ENCODE peak calls at places on chromosome 7, in nine cellular contexts. C, D, P, F, K, G, V, M and I are unnamed samples.

GRCh38 chr7:82521906-82522445 is 78.4 kb upstream of the CACNA2D1 start:
- DNase-seq in P (no peak), G (no peak), K (no peak), D (no peak), M (no peak), F (no peak), V (no peak), C (no peak), I (no peak)

GRCh38 chr7:2165239-2165609 is 67.5 kb downstream of the MAD1L1 start:
- DNase-seq in F (no peak), C (no peak), G (no peak), V (no peak), K (no peak), D (no peak), P (no peak), M (no peak), I (no peak)

GRCh38 chr7:6494365-6494764 is 46.6 kb upstream of the DAGLB start:
- DNase-seq in F (no peak), V (no peak), K (no peak), G (no peak), M (no peak), P (no peak), C (no peak), D (no peak), I (no peak)

GRCh38 chr7:31307941-31308340 is 32.6 kb downstream of the NEUROD6 start:
- DNase-seq in F (no peak), D (no peak), P (no peak), M (no peak), C (no peak), G (no peak), V (no peak), K (no peak), I (no peak)

GRCh38 chr7:128322040-128322643 is 21.6 kb downstream of the RBM28 start:
- DNase-seq in C (peak), G (peak), F (no peak), K (peak), V (no peak), P (peak), M (no peak), D (peak), I (no peak)

GRCh38 chr7:27180431-27181175 is 4.4 kb downstream of the HOXA11 start:
- DNase-seq in G (no peak), D (peak), V (no peak), P (no peak), C (no peak), F (no peak), K (no peak), M (no peak), I (peak)

GRCh38 chr7:83732305-83732704 is 83.4 kb upstream of the SEMA3E start:
- DNase-seq in V (no peak), K (peak), F (no peak), C (no peak), G (no peak), D (no peak), M (no peak), P (peak), I (no peak)

GRCh38 chr7:102122026-102122425 is 164.6 kb upstream of the SH2B2 start:
- DNase-seq in G (no peak), F (peak), D (peak), P (no peak), M (no peak), K (peak), C (no peak), V (no peak), I (no peak)

GRCh38 chr7:94476251-94476840 is 33.3 kb upstream of the CASD1 start:
- DNase-seq in K (no peak), M (no peak), V (no peak), P (no peak), F (no peak), C (no peak), D (no peak), G (no peak), I (no peak)

GRCh38 chr7:20577362-20578069 is 38.0 kb upstream of the ABCB5 start:
- DNase-seq in V (no peak), P (no peak), D (peak), G (no peak), F (no peak), C (no peak), M (no peak), K (no peak), I (no peak)

GRCh38 chr7:30331338-30331737 is 46.9 kb downstream of the ZNRF2 start:
- DNase-seq in K (no peak), P (no peak), F (no peak), D (no peak), M (no peak), V (no peak), G (no peak), C (no peak), I (no peak)

GRCh38 chr7:41085244-41085643 is 617.6 kb downstream of the INHBA start:
- DNase-seq in C (no peak), F (no peak), D (peak), G (no peak), M (no peak), K (peak), P (no peak), V (no peak), I (no peak)

GRCh38 chr7:46525876-46526275 is 604.8 kb upstream of the IGFBP3 start:
- DNase-seq in D (no peak), V (no peak), K (no peak), P (no peak), C (no peak), F (no peak), M (no peak), G (no peak), I (no peak)

GRCh38 chr7:47145326-47145725 is 436.6 kb downstream of the TNS3 start:
- DNase-seq in K (no peak), P (no peak), V (no peak), G (no peak), F (no peak), C (no peak), D (no peak), M (no peak), I (no peak)

GRCh38 chr7:46214526-46214925 is 293.5 kb upstream of the IGFBP3 start:
- DNase-seq in K (no peak), D (no peak), F (no peak), C (no peak), V (no peak), P (no peak), M (no peak), G (no peak), I (no peak)

GRCh38 chr7:92602352-92603088 is 12.3 kb upstream of the FAM133B start:
- DNase-seq in D (no peak), M (no peak), V (no peak), G (no peak), C (no peak), K (no peak), F (no peak), P (no peak), I (no peak)

GRCh38 chr7:1852781-1853618 is 182.9 kb downstream of the ELFN1 start:
- DNase-seq in D (no peak), K (no peak), F (no peak), G (no peak), M (no peak), V (no peak), C (no peak), P (no peak), I (no peak)

GRCh38 chr7:24971333-24972165 is 8.4 kb downstream of the OSBPL3 start:
- DNase-seq in P (no peak), C (no peak), M (no peak), D (peak), K (peak), V (no peak), F (no peak), G (no peak), I (no peak)

GRCh38 chr7:101140339-101140699 is 13.4 kb downstream of the SERPINE1 start:
- DNase-seq in M (no peak), V (no peak), P (no peak), K (peak), G (no peak), C (no peak), D (peak), F (no peak), I (no peak)

GRCh38 chr7:38833329-38833728 is 75.7 kb downstream of the VPS41 start:
- DNase-seq in K (no peak), G (no peak), V (no peak), C (no peak), M (no peak), D (no peak), F (no peak), P (no peak), I (no peak)